ENCODE peak calls at places on chromosomes 7 and 10, in nine cellular contexts. Y is PC-9, C is MM.1S, A is heart right ventricle, Z is A549, G is tibial nerve, D is neuronal stem cell, N is GM23338, R is mesendoderm. K is an unnamed sample. For H3K4me1, the result is how much of the 10 kb centered on the place peaks cover.

GRCh38 chr10:60942604-60943269 is 1.2 kb downstream of the RHOBTB1 start:
- DNase-seq in Y (peak), C (no peak), A (peak), Z (peak), G (peak), D (no peak), N (peak), R (no peak), K (no peak)

GRCh38 chr7:131329176-131329570 is 1.5 kb downstream of the MKLN1 start:
- DNase-seq in Y (no peak), C (no peak), A (no peak), Z (peak), G (peak), D (no peak), N (no peak), R (no peak), K (no peak)

GRCh38 chr7:41996381-41997035 is 240.5 kb downstream of the GLI3 start:
- DNase-seq in Y (no peak), C (peak), A (no peak), Z (no peak), G (no peak), D (no peak), N (no peak), R (no peak), K (no peak)

GRCh38 chr10:26448706-26449435 is 10.7 kb downstream of the APBB1IP start:
- DNase-seq in Y (no peak), C (peak), A (no peak), Z (no peak), G (no peak), D (no peak), N (peak), R (no peak), K (no peak)

GRCh38 chr7:133235212-133235883 is 17.5 kb upstream of the EXOC4 start:
- DNase-seq in Y (no peak), C (no peak), A (no peak), Z (no peak), G (no peak), D (no peak), N (no peak), R (no peak), K (no peak)

GRCh38 chr7:10855583-10855982 is 118.1 kb upstream of the PHF14 start:
- DNase-seq in Y (no peak), C (no peak), A (peak), Z (no peak), G (no peak), D (no peak), N (no peak), R (no peak), K (no peak)

GRCh38 chr10:85557077-85557476 is 809.5 kb downstream of the GRID1 start:
- DNase-seq in Y (no peak), C (no peak), A (no peak), Z (peak), G (peak), D (no peak), N (no peak), R (no peak), K (no peak)

GRCh38 chr10:62813453-62813852 is 2.7 kb downstream of the EGR2 start:
- DNase-seq in Y (no peak), C (no peak), A (no peak), Z (no peak), G (no peak), D (no peak), N (no peak), R (no peak), K (no peak)

GRCh38 chr7:87316846-87317545 is 28.5 kb upstream of the CROT start:
- DNase-seq in Y (peak), C (no peak), A (no peak), Z (peak), G (no peak), D (no peak), N (no peak), R (no peak), K (no peak)

GRCh38 chr10:124157286-124157685 is 63.9 kb upstream of the CHST15 start:
- DNase-seq in Y (no peak), C (no peak), A (no peak), Z (no peak), G (no peak), D (no peak), N (no peak), R (no peak), K (no peak)

GRCh38 chr10:124153601-124153930 is 60.2 kb upstream of the CHST15 start:
- DNase-seq in Y (no peak), C (no peak), A (no peak), Z (no peak), G (no peak), D (no peak), N (no peak), R (no peak), K (no peak)

GRCh38 chr10:124156524-124157225 is 63.3 kb upstream of the CHST15 start:
- DNase-seq in Y (no peak), C (no peak), A (peak), Z (no peak), G (no peak), D (no peak), N (peak), R (no peak), K (no peak)

GRCh38 chr10:124158592-124158991 is 65.2 kb upstream of the CHST15 start:
- DNase-seq in Y (no peak), C (peak), A (no peak), Z (no peak), G (no peak), D (no peak), N (no peak), R (no peak), K (no peak)

GRCh38 chr10:124155781-124156401 is 62.5 kb upstream of the CHST15 start:
- DNase-seq in Y (peak), C (no peak), A (peak), Z (no peak), G (no peak), D (no peak), N (no peak), R (no peak), K (no peak)
- H3K4me1 ChIP-seq in Y (under half), C (half or more), A (under half), Z (under half), G (under half), D (under half), N (under half), R (under half), K (under half)

GRCh38 chr7:150717821-150718420 is 1.5 kb downstream of the GIMAP1 start:
- DNase-seq in Y (no peak), C (no peak), A (no peak), Z (no peak), G (no peak), D (no peak), N (no peak), R (no peak), K (no peak)

GRCh38 chr7:150716368-150716767 is at the start of gene GIMAP1:
- DNase-seq in Y (no peak), C (no peak), A (peak), Z (no peak), G (no peak), D (no peak), N (no peak), R (no peak), K (no peak)

GRCh38 chr7:150715293-150715692 is 1.1 kb upstream of the GIMAP1 start:
- DNase-seq in Y (no peak), C (no peak), A (no peak), Z (no peak), G (no peak), D (no peak), N (no peak), R (no peak), K (no peak)

GRCh38 chr7:150716939-150717338 is 526 bp downstream of the GIMAP1 start:
- DNase-seq in Y (no peak), C (no peak), A (no peak), Z (no peak), G (no peak), D (no peak), N (no peak), R (no peak), K (no peak)

GRCh38 chr7:150715738-150716137 is 675 bp upstream of the GIMAP1 start:
- DNase-seq in Y (no peak), C (no peak), A (no peak), Z (no peak), G (no peak), D (no peak), N (no peak), R (no peak), K (no peak)
- H3K27ac ChIP-seq in Y (no peak), C (no peak), A (peak), Z (no peak), G (no peak), D (no peak), N (no peak), R (no peak), K (no peak)

DNA sequence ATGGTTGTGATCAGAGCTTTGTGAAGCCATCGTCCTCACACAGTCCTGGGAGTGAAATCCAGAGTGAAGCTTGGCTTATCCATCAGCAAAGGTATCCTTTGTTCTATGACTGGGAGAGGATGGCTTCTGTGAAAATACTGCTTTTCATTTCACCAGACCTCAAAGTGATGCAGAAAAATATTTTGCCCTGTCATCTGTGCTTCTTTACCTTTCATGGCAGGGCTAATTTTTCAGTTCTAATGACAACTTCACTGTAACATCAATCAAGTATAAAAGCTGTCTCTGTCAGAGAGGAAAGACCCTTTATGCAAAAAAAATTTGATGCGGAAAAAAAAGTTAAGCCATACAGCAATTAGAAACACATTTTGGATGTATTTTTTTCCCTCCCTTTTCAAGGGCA is 468.1 kb upstream of the ADARB2 start:
- DNase-seq in Y (no peak), C (no peak), A (no peak), Z (no peak), G (no peak), D (no peak), N (no peak), R (peak), K (no peak)
- H3K4me1 ChIP-seq in Y (under half), C (under half), A (under half), Z (under half), G (under half), D (under half), N (under half), R (under half), K (under half)

GRCh38 chr7:22979861-22980260 is 34.1 kb downstream of the HYCC1 start:
- DNase-seq in Y (no peak), C (no peak), A (no peak), Z (no peak), G (no peak), D (no peak), N (no peak), R (no peak), K (no peak)
- H3K27ac ChIP-seq in Y (no peak), C (no peak), A (no peak), Z (no peak), G (no peak), D (no peak), N (no peak), R (no peak), K (no peak)

DNA sequence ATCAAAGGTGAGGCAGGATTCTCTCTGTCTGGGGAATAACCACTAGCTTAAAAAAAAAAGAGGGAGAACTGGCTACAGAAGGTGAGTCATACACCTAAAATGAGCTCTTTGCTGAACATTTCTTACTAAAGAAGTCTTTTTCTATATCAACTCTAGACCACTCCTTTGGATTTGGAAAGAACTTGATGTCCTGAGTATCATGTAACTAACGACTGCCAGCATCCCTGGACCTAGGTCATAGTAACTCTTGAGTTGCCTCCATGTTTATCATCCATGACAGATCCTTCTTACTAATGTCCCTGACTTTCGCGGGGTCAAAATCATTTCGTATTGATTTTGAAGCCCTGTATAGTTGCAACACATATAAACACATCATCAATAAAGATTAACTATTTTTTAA is 89.1 kb downstream of the CNOT4 start:
- DNase-seq in Y (no peak), C (no peak), A (no peak), Z (no peak), G (no peak), D (no peak), N (no peak), R (no peak), K (no peak)
- H3K4me1 ChIP-seq in Y (under half), C (under half), A (under half), Z (under half), G (under half), D (under half), N (under half), R (under half), K (under half)

DNA sequence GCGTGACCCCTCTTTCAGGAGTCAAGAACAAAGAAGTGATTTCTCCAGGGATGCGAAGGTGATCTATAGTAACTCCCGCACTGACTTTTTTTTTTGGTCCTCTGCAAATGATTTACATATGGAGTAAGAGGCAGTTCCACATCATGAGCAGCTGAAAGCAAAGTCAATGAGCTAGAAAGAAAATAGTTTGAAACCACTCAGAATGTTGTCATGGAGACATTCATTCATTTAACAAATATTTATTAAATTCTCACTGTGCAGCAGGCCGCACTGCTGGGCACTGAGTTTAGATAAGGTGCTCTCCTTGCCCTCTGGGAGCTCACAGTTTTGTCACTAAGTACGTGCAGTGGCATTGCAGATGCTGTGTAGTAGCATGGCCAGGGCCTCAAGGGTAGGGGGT is 206.7 kb downstream of the CAMK1D start:
- DNase-seq in Y (no peak), C (no peak), A (no peak), Z (no peak), G (no peak), D (no peak), N (no peak), R (no peak), K (no peak)
- H3K27ac ChIP-seq in Y (no peak), C (no peak), A (no peak), Z (peak), G (no peak), D (no peak), N (no peak), R (no peak), K (no peak)

GRCh38 chr7:18369011-18369410 is 126.5 kb upstream of the HDAC9 start:
- DNase-seq in Y (no peak), C (no peak), A (no peak), Z (no peak), G (no peak), D (no peak), N (no peak), R (no peak), K (no peak)

GRCh38 chr7:18370689-18371088 is 124.9 kb upstream of the HDAC9 start:
- DNase-seq in Y (no peak), C (no peak), A (no peak), Z (no peak), G (no peak), D (no peak), N (no peak), R (no peak), K (no peak)
- H3K4me1 ChIP-seq in Y (under half), C (under half), A (under half), Z (under half), G (under half), D (under half), N (under half), R (under half), K (under half)

GRCh38 chr7:143392875-143393266 is 11.7 kb downstream of the ZYX start:
- DNase-seq in Y (no peak), C (no peak), A (no peak), Z (no peak), G (no peak), D (no peak), N (no peak), R (no peak), K (no peak)
- H3K27ac ChIP-seq in Y (no peak), C (no peak), A (peak), Z (no peak), G (no peak), D (no peak), N (no peak), R (no peak), K (no peak)